ENCODE peak calls at places on chromosomes 4 and X, in seven cellular contexts. W is skeletal muscle cell, R is WERI-Rb-1, K is neuronal stem cell, D is fibroblast of pulmonary artery, Q is LNCaP clone FGC, X is trophoblast cell. L is an unnamed sample.

GRCh38 chr4:155572106-155572703 is 94.4 kb upstream of the GUCY1A1 start:
- DNase-seq in Q (no peak), X (no peak), R (no peak), W (no peak), K (no peak), D (no peak), L (no peak)

GRCh38 chrX:49977319-49978090 is 55.1 kb downstream of the CLCN5 start:
- DNase-seq in W (no peak), D (no peak), X (peak; percentile 61), K (no peak), R (peak; percentile 80), Q (no peak), L (peak; percentile 68)

GRCh38 chrX:123087326-123087725 is 96.8 kb upstream of the GRIA3 start:
- DNase-seq in K (no peak), D (peak; percentile 25), R (no peak), Q (no peak), W (peak; percentile 46), X (peak; percentile 69), L (no peak)

GRCh38 chrX:33207056-33207455 is 4.3 kb downstream of the DMD start:
- DNase-seq in W (no peak), R (no peak), X (no peak), D (no peak), K (no peak), Q (no peak), L (no peak)

GRCh38 chrX:118675336-118675965 is 52.0 kb upstream of the IL13RA1 start:
- DNase-seq in R (no peak), K (no peak), W (no peak), X (no peak), Q (no peak), D (no peak), L (no peak)

GRCh38 chr4:107115185-107115847 is 79.2 kb upstream of the DKK2 start:
- DNase-seq in R (no peak), Q (no peak), K (no peak), D (peak; percentile 13), X (no peak), W (peak; percentile 49), L (no peak)

GRCh38 chr4:173736840-173737239 is 206.8 kb upstream of the HAND2 start:
- DNase-seq in Q (no peak), X (no peak), W (peak; percentile 25), D (peak; percentile 3), K (no peak), R (no peak), L (no peak)

GRCh38 chr4:136873555-136873954 is 658.7 kb downstream of the PCDH18 start:
- DNase-seq in X (no peak), W (no peak), R (no peak), D (no peak), Q (no peak), K (no peak), L (no peak)

GRCh38 chrX:49915352-49916222 is 6.8 kb upstream of the CLCN5 start:
- DNase-seq in R (peak; percentile 47), W (no peak), Q (no peak), K (peak; percentile 32), X (peak; percentile 71), D (peak; percentile 73), L (peak; percentile 48)

GRCh38 chrX:150365051-150365952 is 2.2 kb downstream of the MAMLD1 start:
- DNase-seq in Q (no peak), W (no peak), R (peak; percentile 81), K (peak; percentile 57), D (peak; percentile 61), X (peak; percentile 46), L (peak; percentile 48)

GRCh38 chr4:88600129-88600849 is 8.0 kb downstream of the HERC3 start:
- DNase-seq in Q (peak; percentile 97), K (no peak), R (no peak), W (peak; percentile 68), D (peak; percentile 83), X (peak; percentile 72), L (no peak)

GRCh38 chr4:147760695-147761094 is 28.8 kb downstream of the ARHGAP10 start:
- DNase-seq in K (no peak), W (no peak), R (no peak), Q (peak; percentile 31), D (no peak), X (no peak), L (peak; percentile 46)

GRCh38 chrX:9885150-9885549 is 82.0 kb upstream of the CLDN34 start:
- DNase-seq in Q (peak; percentile 14), R (peak; percentile 76), X (peak; percentile 69), D (peak; percentile 75), K (no peak), W (no peak), L (peak; percentile 49)

GRCh38 chr4:157079441-157079840 is 3.5 kb downstream of the GLRB start:
- DNase-seq in D (no peak), W (no peak), R (no peak), X (no peak), Q (no peak), K (no peak), L (no peak)

GRCh38 chr4:176902710-176903323 is 110.1 kb upstream of the VEGFC start:
- DNase-seq in Q (no peak), X (no peak), D (peak; percentile 67), K (no peak), W (peak; percentile 70), R (no peak), L (no peak)

GRCh38 chr4:13523591-13524503 is 20.5 kb downstream of the NKX3-2 start:
- DNase-seq in K (no peak), Q (no peak), W (no peak), X (no peak), D (no peak), R (peak; percentile 5), L (no peak)

GRCh38 chrX:13868481-13869040 is 51.7 kb upstream of the GPM6B start:
- DNase-seq in X (peak; percentile 38), K (no peak), W (peak; percentile 61), Q (no peak), D (peak; percentile 70), R (no peak), L (no peak)

GRCh38 chr4:15714616-15715015 is 11.8 kb downstream of the BST1 start:
- DNase-seq in X (no peak), Q (no peak), K (no peak), W (no peak), D (peak; percentile 48), R (no peak), L (no peak)

GRCh38 chrX:41441934-41442823 is 5.0 kb upstream of the NYX start:
- DNase-seq in X (peak; percentile 91), Q (no peak), R (no peak), D (peak; percentile 89), W (peak; percentile 51), K (peak; percentile 29), L (no peak)

DNA sequence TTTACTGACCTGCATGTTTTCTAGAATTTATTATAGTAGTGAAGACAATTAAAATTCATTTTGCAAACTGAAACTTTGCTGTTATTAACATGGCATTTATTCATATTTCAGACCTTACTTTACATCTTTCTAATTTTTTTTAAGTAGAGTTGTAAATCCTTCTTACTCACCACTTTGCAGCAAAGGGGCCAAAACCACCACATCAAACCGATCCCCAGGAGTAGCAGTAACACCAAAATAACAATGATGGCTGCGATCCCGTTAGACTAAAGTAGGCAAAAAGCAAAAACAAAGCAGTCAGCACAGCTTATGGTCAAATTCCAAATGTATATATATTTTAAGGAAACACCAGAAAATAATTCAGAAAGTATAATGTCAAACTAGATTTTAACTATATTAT is 64.7 kb downstream of the ANTXR2 start:
- DNase-seq in W (no peak), R (no peak), X (no peak), D (no peak), K (no peak), Q (no peak), L (no peak)
- H3K4me3 ChIP-seq in W (no peak overlapping the region), R (no peak overlapping the region), X (no peak overlapping the region), D (no peak overlapping the region), K (no peak overlapping the region), Q (no peak overlapping the region), L (no peak overlapping the region)

DNA sequence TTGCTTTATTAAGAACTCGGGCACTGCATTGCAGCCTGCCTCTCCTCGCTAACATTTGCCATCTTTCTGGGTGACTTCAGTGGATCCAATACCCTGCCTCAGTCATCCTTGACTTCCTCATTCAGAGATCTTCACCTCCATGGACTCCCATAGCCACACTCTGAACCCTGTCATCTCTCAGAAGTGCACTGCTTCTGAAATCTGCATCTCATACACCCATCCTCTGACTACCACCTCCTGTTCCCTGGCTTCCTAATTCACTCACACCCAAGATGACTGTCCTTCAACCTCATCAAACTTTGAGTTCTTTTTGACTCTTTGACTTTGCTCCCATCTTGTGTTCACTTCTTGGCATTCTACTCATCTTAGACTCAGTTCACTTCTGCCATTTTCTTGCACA is 25.3 kb upstream of the CYBB start:
- DNase-seq in X (no peak), R (no peak), W (no peak), Q (no peak), D (no peak), K (no peak), L (no peak)
- H3K4me3 ChIP-seq in X (no peak overlapping the region), R (no peak overlapping the region), W (no peak overlapping the region), Q (no peak overlapping the region), D (no peak overlapping the region), K (no peak overlapping the region), L (no peak overlapping the region)

DNA sequence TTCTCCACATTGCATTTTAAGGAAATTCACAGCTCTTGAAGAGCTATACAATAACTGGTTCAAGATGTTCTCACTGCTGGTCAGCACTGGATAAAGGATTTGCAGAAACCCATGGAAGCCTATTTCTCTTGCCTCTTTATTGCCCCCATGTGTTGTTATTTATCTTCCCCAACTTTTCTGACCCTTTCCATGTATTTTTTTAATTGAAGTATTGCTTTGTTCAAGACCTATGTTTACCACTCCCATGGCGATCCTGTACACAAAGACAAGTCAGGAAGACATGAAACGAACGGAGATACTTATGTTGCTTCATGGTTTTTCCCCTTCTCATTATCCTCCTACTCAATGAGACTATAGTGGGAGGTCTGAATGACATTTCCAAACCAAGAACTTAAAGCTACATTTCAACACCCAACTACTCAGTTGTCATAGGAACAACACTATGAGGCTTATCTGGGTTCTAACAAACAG is 566.4 kb upstream of the DIPK2B start:
- DNase-seq in D (peak; percentile 78), Q (no peak), K (no peak), R (no peak), X (no peak), W (no peak), L (no peak)
- H3K4me3 ChIP-seq in D (peak overlapping the region; percentile 75), Q (no peak overlapping the region), K (no peak overlapping the region), R (no peak overlapping the region), X (no peak overlapping the region), W (peak overlapping the region; percentile 58), L (no peak overlapping the region)

GRCh38 chrX:47574096-47574553 is 8.1 kb upstream of the TIMP1 start:
- DNase-seq in D (no peak), W (no peak), X (no peak), Q (no peak), K (no peak), R (no peak), L (no peak)
- H3K4me3 ChIP-seq in D (peak overlapping the region; percentile 17), W (peak overlapping the region; percentile 23), X (peak overlapping the region; percentile 43), Q (no peak overlapping the region), K (peak overlapping the region; percentile 80), R (no peak overlapping the region), L (no peak overlapping the region)